ENCODE peak calls at places on chromosome 19, in six cellular contexts. A, N, E, K, G and L are unnamed samples.

GRCh38 chr19:30479657-30480056 is 107.5 kb downstream of the ZNF536 start:
- DNase-seq in A (no peak), N (no peak), E (no peak), K (no peak), G (no peak), L (no peak)

GRCh38 chr19:56750658-56751057 is 79.1 kb upstream of the ZNF835 start:
- DNase-seq in A (no peak), N (no peak), E (no peak), K (no peak), G (no peak), L (no peak)

GRCh38 chr19:29563688-29564087 is 37.9 kb downstream of the VSTM2B start:
- DNase-seq in A (no peak), N (no peak), E (no peak), K (no peak), G (no peak), L (peak)

GRCh38 chr19:17309198-17309961 is at the start of gene DDA1:
- DNase-seq in A (peak), N (peak), E (peak), K (peak), G (peak), L (peak)

GRCh38 chr19:38183227-38183914 is 40.7 kb downstream of the DPF1 start:
- DNase-seq in A (peak), N (no peak), E (no peak), K (peak), G (no peak), L (no peak)

GRCh38 chr19:6616011-6616410 is 25.1 kb upstream of the CD70 start:
- DNase-seq in A (no peak), N (no peak), E (no peak), K (no peak), G (no peak), L (no peak)

GRCh38 chr19:45600340-45600885 is 1.6 kb downstream of the GPR4 start:
- DNase-seq in A (no peak), N (no peak), E (no peak), K (no peak), G (no peak), L (no peak)

GRCh38 chr19:39407644-39408391 is 1.2 kb downstream of the ZFP36 start:
- DNase-seq in A (peak), N (peak), E (no peak), K (peak), G (no peak), L (peak)

GRCh38 chr19:30223866-30224688 is 148.1 kb upstream of the ZNF536 start:
- DNase-seq in A (no peak), N (no peak), E (no peak), K (no peak), G (no peak), L (no peak)

GRCh38 chr19:58518261-58519086 is 1.1 kb downstream of the ZBTB45 start:
- DNase-seq in A (no peak), N (peak), E (peak), K (no peak), G (no peak), L (no peak)

GRCh38 chr19:43789029-43789428 is 8.3 kb upstream of the KCNN4 start:
- DNase-seq in A (peak), N (no peak), E (no peak), K (peak), G (no peak), L (peak)

GRCh38 chr19:45451181-45451849 is 16.5 kb upstream of the FOSB start:
- DNase-seq in A (no peak), N (peak), E (no peak), K (peak), G (no peak), L (peak)

GRCh38 chr19:22783651-22784050 is 300 bp downstream of the ZNF99 start:
- DNase-seq in A (no peak), N (no peak), E (no peak), K (no peak), G (no peak), L (no peak)

GRCh38 chr19:13478576-13478975 is 27.7 kb downstream of the CACNA1A start:
- DNase-seq in A (no peak), N (no peak), E (no peak), K (no peak), G (no peak), L (no peak)

GRCh38 chr19:13487985-13488384 is 18.3 kb downstream of the CACNA1A start:
- DNase-seq in A (no peak), N (no peak), E (no peak), K (no peak), G (no peak), L (no peak)

GRCh38 chr19:13483215-13483614 is 23.1 kb downstream of the CACNA1A start:
- DNase-seq in A (no peak), N (peak), E (no peak), K (no peak), G (peak), L (no peak)

DNA sequence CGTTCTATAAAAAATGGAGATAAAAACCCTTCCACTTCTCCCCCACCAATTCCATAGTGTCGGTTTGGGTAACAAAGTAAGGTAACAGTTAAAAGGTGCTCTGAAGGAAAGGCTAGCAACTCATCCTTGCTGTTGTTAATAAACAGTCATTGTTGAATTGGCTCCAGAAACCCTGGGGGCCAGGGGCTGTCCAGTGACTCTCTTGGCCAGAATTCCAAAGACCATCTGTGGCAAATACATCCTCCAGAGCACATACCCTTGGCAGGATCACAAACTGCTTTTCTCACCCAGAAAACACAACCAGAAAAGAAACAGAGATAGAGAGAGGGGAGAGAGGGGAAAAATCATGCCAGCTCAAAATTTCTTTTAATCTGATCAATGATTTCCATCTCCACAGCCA is 22.1 kb downstream of the CACNA1A start:
- DNase-seq in A (no peak), N (no peak), E (no peak), K (no peak), G (no peak), L (no peak)
- H3K27ac ChIP-seq in A (no peak), N (no peak), E (no peak), K (no peak), G (no peak), L (no peak)

GRCh38 chr19:890831-891230 is 2.2 kb downstream of the MED16 start:
- DNase-seq in A (no peak), N (no peak), E (no peak), K (no peak), G (no peak), L (no peak)

GRCh38 chr19:896999-897398 is 3.7 kb downstream of the RNU6-9 start:
- DNase-seq in A (no peak), N (no peak), E (no peak), K (no peak), G (no peak), L (no peak)

GRCh38 chr19:896434-896833 is 3.1 kb downstream of the RNU6-9 start:
- DNase-seq in A (no peak), N (no peak), E (no peak), K (no peak), G (no peak), L (no peak)

GRCh38 chr19:892243-892996 is 567 bp downstream of the MED16 start:
- DNase-seq in A (peak), N (peak), E (peak), K (peak), G (no peak), L (no peak)

DNA sequence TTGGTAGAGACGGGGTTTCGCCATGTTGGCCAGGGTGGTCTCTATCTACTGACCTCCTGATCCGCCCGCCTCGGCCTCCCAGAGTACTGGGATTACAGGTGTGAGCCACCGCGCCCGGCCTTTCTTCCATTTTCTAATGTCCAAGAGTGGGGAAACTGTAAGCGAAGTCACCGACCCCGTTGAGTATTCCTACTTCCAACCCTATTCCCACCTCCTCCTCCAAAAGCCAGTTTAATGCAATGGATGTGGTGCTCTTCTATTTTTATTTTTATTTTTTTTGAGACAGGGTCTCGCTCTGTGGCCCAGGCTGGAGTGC is 449 bp downstream of the RNU6-9 start:
- DNase-seq in A (no peak), N (no peak), E (no peak), K (no peak), G (no peak), L (no peak)
- H3K4me2 ChIP-seq in A (peak), N (peak), E (peak), K (peak), G (peak), L (peak)

GRCh38 chr19:3699071-3699740 is 1.1 kb downstream of the PIP5K1C start:
- DNase-seq in A (peak), N (peak), E (peak), K (no peak), G (no peak), L (peak)
- TF ChIP-seq EZH2phosphoT487 in A (no peak), N (no peak), E (no peak), K (no peak), G (no peak), L (no peak)

GRCh38 chr19:14476307-14476662 is 1.1 kb upstream of the PTGER1 start:
- DNase-seq in A (no peak), N (no peak), E (no peak), K (no peak), G (no peak), L (no peak)

GRCh38 chr19:14474827-14475226 is 327 bp downstream of the PTGER1 start:
- DNase-seq in A (no peak), N (no peak), E (no peak), K (no peak), G (no peak), L (no peak)

GRCh38 chr19:14476663-14477401 is 1.7 kb upstream of the PTGER1 start:
- DNase-seq in A (no peak), N (peak), E (peak), K (no peak), G (peak), L (peak)

GRCh38 chr19:14473915-14474578 is 1.1 kb downstream of the PTGER1 start:
- DNase-seq in A (no peak), N (no peak), E (peak), K (peak), G (no peak), L (peak)

GRCh38 chr19:14475251-14476073 is at the start of gene PTGER1:
- DNase-seq in A (peak), N (no peak), E (peak), K (peak), G (peak), L (peak)
- H3K27ac ChIP-seq in A (no peak), N (no peak), E (peak), K (no peak), G (peak), L (peak)

DNA sequence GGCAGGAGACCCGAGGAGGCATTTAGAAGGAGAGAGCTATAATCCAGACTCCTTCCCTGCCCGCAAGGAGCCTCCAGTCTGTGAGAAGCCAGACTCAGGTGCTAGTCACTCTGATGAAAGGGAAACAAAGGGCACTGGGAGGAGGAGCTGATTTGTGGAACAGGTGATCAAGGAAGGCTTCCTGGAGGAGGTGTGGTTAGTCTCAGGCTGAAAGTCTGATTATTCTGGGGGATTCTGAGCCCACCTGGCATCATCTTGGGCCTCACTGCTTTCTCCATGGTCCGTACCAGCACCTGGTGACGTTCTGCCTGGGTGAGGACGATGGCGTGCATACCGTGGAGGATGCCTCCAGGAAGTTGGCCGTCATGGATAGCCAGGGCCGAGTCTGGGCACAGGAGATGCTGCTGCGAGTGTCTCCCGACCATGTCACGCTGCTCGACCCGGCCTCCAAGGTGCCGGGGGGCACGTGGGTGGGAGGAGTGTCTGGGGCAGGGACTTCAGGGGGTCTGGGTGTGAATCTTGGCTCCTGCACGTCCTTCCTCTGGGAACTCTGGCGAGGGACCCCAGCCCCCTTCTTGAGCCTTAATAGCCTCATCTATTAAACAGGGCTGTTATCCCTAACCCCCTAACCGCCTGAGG is 3.9 kb downstream of the EPS8L1 start:
- DNase-seq in A (no peak), N (no peak), E (no peak), K (no peak), G (no peak), L (peak)
- H3K4me2 ChIP-seq in A (peak), N (peak), E (peak), K (peak), G (peak), L (peak)

DNA sequence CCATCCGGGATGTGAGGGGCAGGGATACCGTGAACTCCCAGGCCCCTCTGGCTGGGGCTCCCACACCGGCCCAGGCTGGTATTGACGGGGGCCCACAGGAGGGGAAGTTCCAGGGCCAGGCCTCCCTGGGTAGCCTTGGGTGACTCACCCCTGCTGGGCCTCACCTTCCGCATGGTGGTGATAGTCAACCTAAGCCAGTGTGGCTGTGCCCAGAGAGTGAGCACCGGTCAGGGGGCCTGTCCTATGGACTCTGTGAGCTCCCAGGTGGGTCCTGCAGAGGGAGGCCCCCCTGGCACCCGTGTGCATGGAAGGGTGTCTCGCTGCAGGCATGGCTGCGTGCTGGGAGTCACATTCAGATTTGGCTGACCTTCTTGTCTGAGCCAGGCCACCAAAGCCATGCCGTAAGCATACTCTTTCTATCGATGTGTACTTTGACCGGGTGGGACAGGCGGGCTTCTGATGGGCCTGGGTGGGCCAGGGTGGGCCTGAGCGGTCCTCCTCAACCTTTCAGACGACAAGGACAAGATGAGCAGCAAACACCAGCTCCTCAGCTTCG is 27.6 kb downstream of the DHX34 start:
- DNase-seq in A (no peak), N (no peak), E (peak), K (no peak), G (no peak), L (no peak)
- TF ChIP-seq EZH2phosphoT487 in A (no peak), N (no peak), E (no peak), K (no peak), G (no peak), L (no peak)

GRCh38 chr19:51364200-51365106 is 1.7 kb downstream of the ETFB start:
- DNase-seq in A (no peak), N (no peak), E (no peak), K (no peak), G (no peak), L (peak)
- H3K27ac ChIP-seq in A (no peak), N (no peak), E (no peak), K (no peak), G (no peak), L (peak)